ENCODE peak calls at places on chromosomes 11 and 22, in ten cellular contexts. M is HT1080; X is RCC 7860; N is iris pigment epithelial cell; O is NK-92 treated with Interleukin-12 subunit alpha and Interleukin-12 subunit beta, amount 100 ng/mL, for 24 hours; D is GM03348; J is activated effector memory CD4-positive, alpha-beta T cell treated with anti-CD3 and anti-CD28 coated beads, Interleukin-2, amount 50 U/mL, for 16 hours; H is HEK293T; P is HFFc6; Z is naive B cell. I is an unnamed sample.

GRCh38 chr22:31243339-31244043 is 31.4 kb downstream of the LIMK2 start:
- DNase-seq in P (peak), M (peak), Z (no peak), H (no peak), D (peak), J (no peak), O (no peak), X (peak), N (peak), I (peak)

GRCh38 chr11:16669799-16670415 is 68.5 kb upstream of the C11orf58 start:
- DNase-seq in M (peak), O (no peak), J (no peak), P (no peak), Z (no peak), N (peak), H (no peak), X (peak), D (no peak), I (peak)

GRCh38 chr11:85663781-85664560 is 958 bp downstream of the CREBZF start:
- DNase-seq in N (peak), Z (peak), J (peak), X (peak), D (peak), P (peak), H (peak), M (peak), O (peak), I (peak)

GRCh38 chr11:70603064-70603755 is 204.9 kb downstream of the CTTN start:
- DNase-seq in M (no peak), J (no peak), O (no peak), N (no peak), P (no peak), X (no peak), D (no peak), H (no peak), Z (no peak), I (no peak)

GRCh38 chr11:8749202-8749601 is 66.6 kb downstream of the RPL27A start:
- DNase-seq in D (no peak), H (no peak), N (no peak), X (no peak), P (no peak), O (no peak), M (no peak), J (no peak), Z (no peak), I (no peak)

GRCh38 chr22:26430600-26430999 is 1.5 kb downstream of the ASPHD2 start:
- DNase-seq in J (no peak), D (no peak), N (no peak), M (no peak), X (no peak), H (no peak), P (no peak), O (no peak), Z (no peak), I (no peak)

GRCh38 chr11:12577746-12578644 is 96.2 kb upstream of the TEAD1 start:
- DNase-seq in M (peak), H (no peak), N (no peak), O (no peak), X (no peak), Z (no peak), J (no peak), P (no peak), D (no peak), I (no peak)

GRCh38 chr22:48379371-48379770 is 1448.3 kb downstream of the BRD1 start:
- DNase-seq in P (no peak), O (no peak), M (no peak), Z (no peak), D (no peak), N (no peak), J (peak), H (no peak), X (no peak), I (no peak)

GRCh38 chr22:20222764-20223420 is 45.2 kb downstream of the RTN4R start:
- DNase-seq in P (no peak), X (no peak), H (no peak), D (no peak), M (no peak), J (no peak), N (no peak), O (no peak), Z (no peak), I (no peak)

GRCh38 chr11:73851046-73851764 is 25.4 kb downstream of the COA4 start:
- DNase-seq in N (no peak), P (no peak), H (no peak), Z (no peak), X (no peak), O (no peak), D (no peak), J (no peak), M (no peak), I (no peak)

GRCh38 chr11:66745356-66746235 is 16.6 kb upstream of the SPTBN2 start:
- DNase-seq in O (no peak), Z (peak), N (no peak), J (peak), H (no peak), P (no peak), D (peak), M (no peak), X (no peak), I (peak)

GRCh38 chr11:19276859-19277808 is 36.4 kb upstream of the E2F8 start:
- DNase-seq in N (peak), P (no peak), X (peak), H (no peak), Z (no peak), J (no peak), O (peak), D (peak), M (peak), I (peak)

GRCh38 chr11:35619030-35619753 is 932 bp downstream of the FJX1 start:
- DNase-seq in P (peak), D (peak), X (peak), M (no peak), O (no peak), N (peak), Z (peak), J (peak), H (peak), I (no peak)

GRCh38 chr11:134413334-134414035 is 1.4 kb upstream of the B3GAT1 start:
- DNase-seq in Z (no peak), M (no peak), H (no peak), D (no peak), J (no peak), N (no peak), P (no peak), O (no peak), X (no peak), I (no peak)

GRCh38 chr11:9708544-9708943 is 44.7 kb downstream of the SWAP70 start:
- DNase-seq in O (no peak), H (no peak), M (peak), J (no peak), D (no peak), P (no peak), X (no peak), N (peak), Z (no peak), I (no peak)

GRCh38 chr11:114155116-114155515 is 95.6 kb downstream of the ZBTB16 start:
- DNase-seq in P (no peak), O (no peak), M (no peak), Z (no peak), D (no peak), X (no peak), H (no peak), N (no peak), J (no peak), I (no peak)

GRCh38 chr11:34395916-34396555 is 38.2 kb upstream of the ABTB2 start:
- DNase-seq in P (peak), O (no peak), X (no peak), N (peak), H (no peak), D (peak), Z (no peak), J (no peak), M (peak), I (no peak)

GRCh38 chr22:46393791-46394333 is 58.3 kb downstream of the TRMU start:
- DNase-seq in Z (no peak), D (no peak), N (no peak), J (no peak), M (no peak), O (no peak), P (no peak), X (no peak), H (no peak), I (no peak)

GRCh38 chr11:487571-488021 is 19.4 kb downstream of the RNH1 start:
- DNase-seq in J (no peak), D (no peak), X (no peak), O (no peak), P (no peak), H (no peak), Z (no peak), M (no peak), N (no peak), I (no peak)

GRCh38 chr11:134036484-134037092 is 32.3 kb upstream of the JAM3 start:
- DNase-seq in Z (no peak), H (no peak), D (peak), O (no peak), M (no peak), N (peak), X (no peak), J (peak), P (no peak), I (no peak)

GRCh38 chr11:35267504-35267903 is 128.5 kb downstream of the CD44 start:
- DNase-seq in D (peak), Z (no peak), M (peak), O (no peak), H (no peak), X (peak), J (no peak), N (peak), P (peak), I (no peak)